ENCODE peak calls at places on chromosomes 12 and 14, in seven cellular contexts. One of them, this sample, is unnamed.

GRCh38 chr12:93823616-93824410 is 146.6 kb downstream of the CRADD start:
- DNase-seq in neuronal stem cell: no peak
- DNase-seq in IMR-90: no peak
- DNase-seq in H9: no peak
- DNase-seq in mesenchymal stem cell: no peak
- DNase-seq in trophoblast cell: no peak
- DNase-seq in H1: no peak
- DNase-seq in this sample: peak

GRCh38 chr12:74365178-74365964 is 172.3 kb upstream of the ATXN7L3B start:
- DNase-seq in neuronal stem cell: no peak
- DNase-seq in H1: peak
- DNase-seq in IMR-90: peak
- DNase-seq in trophoblast cell: no peak
- DNase-seq in H9: peak
- DNase-seq in mesenchymal stem cell: peak
- DNase-seq in this sample: peak

GRCh38 chr12:123089631-123090353 is 61.1 kb downstream of the PITPNM2 start:
- DNase-seq in neuronal stem cell: no peak
- DNase-seq in IMR-90: peak
- DNase-seq in mesenchymal stem cell: peak
- DNase-seq in trophoblast cell: peak
- DNase-seq in H1: no peak
- DNase-seq in H9: no peak
- DNase-seq in this sample: no peak

GRCh38 chr14:20855652-20856291 is 35.4 kb upstream of the RNASE3 start:
- DNase-seq in H1: peak
- DNase-seq in trophoblast cell: peak
- DNase-seq in neuronal stem cell: peak
- DNase-seq in H9: peak
- DNase-seq in mesenchymal stem cell: peak
- DNase-seq in IMR-90: peak
- DNase-seq in this sample: peak

GRCh38 chr12:45729233-45730115 is at the start of gene ARID2:
- DNase-seq in neuronal stem cell: peak
- DNase-seq in H1: peak
- DNase-seq in mesenchymal stem cell: peak
- DNase-seq in IMR-90: peak
- DNase-seq in H9: peak
- DNase-seq in trophoblast cell: peak
- DNase-seq in this sample: peak

GRCh38 chr14:22814945-22815713 is at the start of gene SLC7A7:
- DNase-seq in mesenchymal stem cell: peak
- DNase-seq in trophoblast cell: no peak
- DNase-seq in H1: no peak
- DNase-seq in H9: peak
- DNase-seq in IMR-90: no peak
- DNase-seq in neuronal stem cell: no peak
- DNase-seq in this sample: peak

GRCh38 chr12:116539905-116540482 is 19.2 kb upstream of the MAP1LC3B2 start:
- DNase-seq in IMR-90: peak
- DNase-seq in H9: peak
- DNase-seq in mesenchymal stem cell: peak
- DNase-seq in trophoblast cell: no peak
- DNase-seq in neuronal stem cell: peak
- DNase-seq in H1: no peak
- DNase-seq in this sample: peak

GRCh38 chr12:6383572-6384498 is at the start of gene LTBR:
- DNase-seq in H1: peak
- DNase-seq in H9: peak
- DNase-seq in neuronal stem cell: no peak
- DNase-seq in trophoblast cell: peak
- DNase-seq in mesenchymal stem cell: peak
- DNase-seq in IMR-90: peak
- DNase-seq in this sample: peak

GRCh38 chr14:85317491-85318021 is 212.4 kb upstream of the FLRT2 start:
- DNase-seq in neuronal stem cell: no peak
- DNase-seq in IMR-90: peak
- DNase-seq in trophoblast cell: no peak
- DNase-seq in mesenchymal stem cell: no peak
- DNase-seq in H9: no peak
- DNase-seq in H1: no peak
- DNase-seq in this sample: no peak

GRCh38 chr14:104157303-104157928 is 19.0 kb downstream of the KIF26A start:
- DNase-seq in IMR-90: no peak
- DNase-seq in mesenchymal stem cell: no peak
- DNase-seq in H9: no peak
- DNase-seq in neuronal stem cell: no peak
- DNase-seq in H1: no peak
- DNase-seq in trophoblast cell: no peak
- DNase-seq in this sample: no peak

GRCh38 chr12:1574863-1575254 is 19.5 kb downstream of the FBXL14 start:
- DNase-seq in IMR-90: no peak
- DNase-seq in neuronal stem cell: no peak
- DNase-seq in H9: no peak
- DNase-seq in trophoblast cell: no peak
- DNase-seq in H1: no peak
- DNase-seq in mesenchymal stem cell: no peak
- DNase-seq in this sample: no peak
- H2BK120ac ChIP-seq in IMR-90: no peak
- H2BK120ac ChIP-seq in neuronal stem cell: no peak
- H2BK120ac ChIP-seq in H9: no peak
- H2BK120ac ChIP-seq in trophoblast cell: no peak
- H2BK120ac ChIP-seq in H1: no peak
- H2BK120ac ChIP-seq in mesenchymal stem cell: no peak
- H2BK120ac ChIP-seq in this sample: no peak

GRCh38 chr12:4909397-4909733 is 340 bp upstream of the KCNA1 start:
- DNase-seq in mesenchymal stem cell: no peak
- DNase-seq in IMR-90: no peak
- DNase-seq in neuronal stem cell: no peak
- DNase-seq in H1: peak
- DNase-seq in trophoblast cell: no peak
- DNase-seq in H9: peak
- DNase-seq in this sample: peak
- H3K4me2 ChIP-seq in mesenchymal stem cell: no peak
- H3K4me2 ChIP-seq in IMR-90: no peak
- H3K4me2 ChIP-seq in neuronal stem cell: peak
- H3K4me2 ChIP-seq in H1: peak
- H3K4me2 ChIP-seq in trophoblast cell: peak
- H3K4me2 ChIP-seq in H9: peak
- H3K4me2 ChIP-seq in this sample: no peak

DNA sequence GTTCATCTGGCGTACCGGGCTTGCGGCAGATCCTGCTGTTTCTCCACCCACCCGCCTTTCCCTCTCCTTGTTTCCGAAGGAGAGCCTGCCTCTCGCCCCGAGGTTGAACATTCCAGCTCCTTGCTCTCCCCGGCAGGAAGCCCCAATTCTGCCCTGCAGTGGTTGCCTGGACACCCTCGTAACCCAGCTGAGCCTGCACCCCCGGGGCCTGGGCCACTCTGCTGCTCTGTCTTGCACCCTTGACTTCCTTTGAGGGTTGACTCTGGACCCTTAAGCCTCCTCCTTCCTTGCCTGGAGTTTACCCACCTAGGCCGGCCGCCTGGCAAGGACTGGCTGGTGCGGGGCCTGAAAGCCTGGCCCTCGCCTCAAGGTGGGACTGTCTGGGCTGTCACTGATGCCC is 25.8 kb upstream of the NCOR2 start:
- DNase-seq in H9: no peak
- DNase-seq in mesenchymal stem cell: no peak
- DNase-seq in IMR-90: no peak
- DNase-seq in H1: no peak
- DNase-seq in neuronal stem cell: no peak
- DNase-seq in trophoblast cell: no peak
- DNase-seq in this sample: no peak
- H2BK120ac ChIP-seq in H9: no peak
- H2BK120ac ChIP-seq in mesenchymal stem cell: no peak
- H2BK120ac ChIP-seq in IMR-90: no peak
- H2BK120ac ChIP-seq in H1: no peak
- H2BK120ac ChIP-seq in neuronal stem cell: no peak
- H2BK120ac ChIP-seq in trophoblast cell: no peak
- H2BK120ac ChIP-seq in this sample: no peak

GRCh38 chr12:53214221-53214620 is 7.2 kb upstream of the ITGB7 start:
- DNase-seq in IMR-90: no peak
- DNase-seq in trophoblast cell: no peak
- DNase-seq in mesenchymal stem cell: no peak
- DNase-seq in H1: no peak
- DNase-seq in neuronal stem cell: no peak
- DNase-seq in H9: no peak
- DNase-seq in this sample: no peak

GRCh38 chr12:53211476-53212381 is 4.7 kb upstream of the ITGB7 start:
- DNase-seq in IMR-90: no peak
- DNase-seq in H9: peak
- DNase-seq in trophoblast cell: no peak
- DNase-seq in mesenchymal stem cell: no peak
- DNase-seq in H1: peak
- DNase-seq in neuronal stem cell: no peak
- DNase-seq in this sample: peak

GRCh38 chr12:53212931-53213330 is 5.9 kb upstream of the ITGB7 start:
- DNase-seq in mesenchymal stem cell: no peak
- DNase-seq in neuronal stem cell: no peak
- DNase-seq in IMR-90: no peak
- DNase-seq in H1: no peak
- DNase-seq in trophoblast cell: no peak
- DNase-seq in H9: no peak
- DNase-seq in this sample: no peak

GRCh38 chr12:53214687-53215455 is 7.8 kb upstream of the ITGB7 start:
- DNase-seq in H9: peak
- DNase-seq in trophoblast cell: no peak
- DNase-seq in neuronal stem cell: no peak
- DNase-seq in mesenchymal stem cell: no peak
- DNase-seq in H1: no peak
- DNase-seq in IMR-90: no peak
- DNase-seq in this sample: peak

DNA sequence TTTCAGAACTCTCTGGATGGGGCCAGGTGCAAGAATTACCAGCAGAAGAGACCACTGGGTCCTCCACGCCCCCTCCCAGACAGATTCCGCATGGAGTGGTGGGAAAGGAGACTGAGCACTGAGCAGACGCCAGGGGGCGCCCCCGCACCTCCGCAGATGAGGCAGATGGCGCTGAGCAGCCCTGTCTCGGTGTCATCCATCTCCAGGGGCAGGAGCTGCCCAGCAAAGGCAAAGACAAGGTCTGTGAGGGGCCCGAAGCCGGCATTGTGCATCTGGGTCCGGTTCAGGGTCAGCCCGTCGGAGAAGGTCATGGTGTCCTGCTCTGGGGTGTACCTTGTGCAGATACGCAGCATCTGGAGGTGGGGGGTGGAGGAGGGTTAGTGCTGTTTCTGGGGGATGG is 6.3 kb upstream of the ITGB7 start:
- DNase-seq in neuronal stem cell: peak
- DNase-seq in H9: peak
- DNase-seq in H1: peak
- DNase-seq in mesenchymal stem cell: peak
- DNase-seq in trophoblast cell: peak
- DNase-seq in IMR-90: peak
- DNase-seq in this sample: peak
- H3K4me2 ChIP-seq in neuronal stem cell: no peak
- H3K4me2 ChIP-seq in H9: no peak
- H3K4me2 ChIP-seq in H1: no peak
- H3K4me2 ChIP-seq in mesenchymal stem cell: no peak
- H3K4me2 ChIP-seq in trophoblast cell: no peak
- H3K4me2 ChIP-seq in IMR-90: no peak
- H3K4me2 ChIP-seq in this sample: no peak

GRCh38 chr12:111578971-111579340 is 20.2 kb downstream of the ATXN2 start:
- DNase-seq in neuronal stem cell: no peak
- DNase-seq in H1: no peak
- DNase-seq in H9: no peak
- DNase-seq in IMR-90: no peak
- DNase-seq in trophoblast cell: no peak
- DNase-seq in mesenchymal stem cell: peak
- DNase-seq in this sample: no peak

GRCh38 chr12:111580737-111581136 is 18.4 kb downstream of the ATXN2 start:
- DNase-seq in neuronal stem cell: no peak
- DNase-seq in H9: no peak
- DNase-seq in mesenchymal stem cell: no peak
- DNase-seq in IMR-90: no peak
- DNase-seq in H1: no peak
- DNase-seq in trophoblast cell: no peak
- DNase-seq in this sample: no peak

GRCh38 chr12:111582133-111582747 is 16.9 kb downstream of the ATXN2 start:
- DNase-seq in IMR-90: no peak
- DNase-seq in neuronal stem cell: no peak
- DNase-seq in mesenchymal stem cell: no peak
- DNase-seq in trophoblast cell: no peak
- DNase-seq in H1: no peak
- DNase-seq in H9: no peak
- DNase-seq in this sample: no peak

GRCh38 chr12:111580119-111580425 is 19.0 kb downstream of the ATXN2 start:
- DNase-seq in IMR-90: no peak
- DNase-seq in trophoblast cell: no peak
- DNase-seq in H1: no peak
- DNase-seq in neuronal stem cell: no peak
- DNase-seq in mesenchymal stem cell: no peak
- DNase-seq in H9: no peak
- DNase-seq in this sample: no peak

GRCh38 chr12:111581434-111582132 is 17.5 kb downstream of the ATXN2 start:
- DNase-seq in neuronal stem cell: no peak
- DNase-seq in H1: no peak
- DNase-seq in H9: no peak
- DNase-seq in mesenchymal stem cell: no peak
- DNase-seq in IMR-90: no peak
- DNase-seq in trophoblast cell: no peak
- DNase-seq in this sample: no peak
- H2BK120ac ChIP-seq in neuronal stem cell: no peak
- H2BK120ac ChIP-seq in H1: no peak
- H2BK120ac ChIP-seq in H9: no peak
- H2BK120ac ChIP-seq in mesenchymal stem cell: no peak
- H2BK120ac ChIP-seq in IMR-90: no peak
- H2BK120ac ChIP-seq in trophoblast cell: no peak
- H2BK120ac ChIP-seq in this sample: no peak

DNA sequence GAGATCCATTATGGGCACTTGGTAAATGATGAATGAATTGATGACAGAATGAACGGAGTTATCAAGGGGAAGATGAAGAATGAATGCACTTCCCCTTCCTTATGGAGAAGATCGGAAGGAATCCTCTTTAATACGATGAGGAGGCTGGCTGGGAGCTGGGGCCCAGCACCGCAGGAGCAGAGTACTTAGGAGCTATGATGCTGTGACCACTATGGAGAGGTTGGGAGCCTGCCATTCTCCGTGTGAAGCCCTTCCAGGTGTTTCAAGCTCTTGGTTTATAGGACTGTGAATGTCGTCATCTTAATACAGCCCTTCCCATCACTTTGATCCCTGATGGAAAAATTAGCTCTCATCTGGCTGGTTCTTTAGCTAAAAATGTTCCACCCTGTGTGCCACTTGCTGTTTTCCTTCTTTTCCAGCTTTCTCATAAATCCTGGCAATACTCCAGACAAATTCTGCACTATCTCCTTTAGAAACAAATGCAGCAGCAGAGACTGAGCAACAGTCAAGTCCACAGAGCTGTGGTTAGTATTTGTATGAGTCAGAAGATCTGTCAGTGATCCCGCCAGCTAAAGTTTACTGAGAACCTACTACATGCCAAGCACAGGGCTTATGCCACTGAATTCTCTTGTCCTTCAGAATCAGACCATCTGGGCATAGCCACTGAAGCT is 263.1 kb upstream of the CRY1 start:
- DNase-seq in IMR-90: peak
- DNase-seq in H1: no peak
- DNase-seq in neuronal stem cell: no peak
- DNase-seq in trophoblast cell: peak
- DNase-seq in H9: no peak
- DNase-seq in mesenchymal stem cell: peak
- DNase-seq in this sample: no peak
- H3K4me2 ChIP-seq in IMR-90: peak
- H3K4me2 ChIP-seq in H1: no peak
- H3K4me2 ChIP-seq in neuronal stem cell: no peak
- H3K4me2 ChIP-seq in trophoblast cell: no peak
- H3K4me2 ChIP-seq in H9: no peak
- H3K4me2 ChIP-seq in mesenchymal stem cell: no peak
- H3K4me2 ChIP-seq in this sample: no peak

GRCh38 chr14:29752221-29752923 is 175.3 kb downstream of the PRKD1 start:
- DNase-seq in trophoblast cell: no peak
- DNase-seq in H9: no peak
- DNase-seq in H1: no peak
- DNase-seq in neuronal stem cell: no peak
- DNase-seq in IMR-90: no peak
- DNase-seq in mesenchymal stem cell: no peak
- DNase-seq in this sample: no peak
- H2BK120ac ChIP-seq in trophoblast cell: no peak
- H2BK120ac ChIP-seq in H9: no peak
- H2BK120ac ChIP-seq in H1: no peak
- H2BK120ac ChIP-seq in neuronal stem cell: no peak
- H2BK120ac ChIP-seq in IMR-90: no peak
- H2BK120ac ChIP-seq in mesenchymal stem cell: no peak
- H2BK120ac ChIP-seq in this sample: no peak